ENCODE peak calls at places on chromosomes 6 and 20, in seven cellular contexts. X is CD4-positive, alpha-beta T cell; S is ascending aorta; C is osteocyte; F is nephron progenitor cell; P is coronary artery; U is natural killer cell. J is an unnamed sample.

GRCh38 chr6:36963451-36964290 is 9.1 kb downstream of the PI16 start:
- DNase-seq in P (no peak), C (no peak), U (no peak), F (no peak), X (no peak), S (no peak), J (no peak)

GRCh38 chr6:148416309-148416965 is 73.8 kb downstream of the SASH1 start:
- DNase-seq in S (no peak), P (no peak), F (no peak), X (no peak), U (no peak), C (no peak), J (no peak)

GRCh38 chr20:62117658-62118057 is 4.6 kb upstream of the LSM14B start:
- DNase-seq in S (no peak), F (no peak), X (peak), P (no peak), C (no peak), U (peak), J (no peak)

GRCh38 chr20:5000263-5001173 is 792 bp downstream of the SLC23A2 start:
- DNase-seq in S (no peak), X (peak), P (no peak), U (peak), F (peak), C (no peak), J (peak)

GRCh38 chr6:122717350-122717749 is 62.2 kb upstream of the FABP7 start:
- DNase-seq in C (no peak), X (no peak), F (no peak), P (no peak), S (no peak), U (no peak), J (no peak)

GRCh38 chr20:3146732-3147341 is 12.8 kb downstream of the FASTKD5 start:
- DNase-seq in C (no peak), S (no peak), X (no peak), U (no peak), F (no peak), P (no peak), J (no peak)

GRCh38 chr6:120279706-120280105 is 930.1 kb upstream of the MAN1A1 start:
- DNase-seq in C (no peak), P (no peak), X (no peak), U (no peak), F (peak), S (no peak), J (no peak)

GRCh38 chr6:89566011-89566775 is 72.4 kb downstream of the LYRM2 start:
- DNase-seq in P (no peak), S (no peak), C (no peak), U (no peak), X (no peak), F (no peak), J (no peak)

GRCh38 chr6:33908025-33908424 is 104.2 kb upstream of the MLN start:
- DNase-seq in U (no peak), P (no peak), F (no peak), X (no peak), C (no peak), S (no peak), J (no peak)

GRCh38 chr6:110629153-110629552 is 152.7 kb upstream of the SLC22A16 start:
- DNase-seq in X (no peak), P (no peak), F (no peak), U (no peak), S (no peak), C (no peak), J (no peak)

GRCh38 chr6:105510746-105511145 is 107.9 kb upstream of the PREP start:
- DNase-seq in C (no peak), F (no peak), S (no peak), U (no peak), P (no peak), X (no peak), J (no peak)

GRCh38 chr6:154937306-154938244 is 57.5 kb upstream of the TIAM2 start:
- DNase-seq in X (no peak), S (no peak), U (no peak), F (peak), C (no peak), P (no peak), J (no peak)

GRCh38 chr6:99353126-99353525 is 3.7 kb upstream of the FAXC start:
- DNase-seq in P (no peak), S (no peak), X (no peak), F (peak), U (no peak), C (no peak), J (no peak)

GRCh38 chr20:41395669-41396664 is 29.3 kb upstream of the EMILIN3 start:
- DNase-seq in U (no peak), S (no peak), X (no peak), C (no peak), P (no peak), F (no peak), J (no peak)

GRCh38 chr6:18389479-18389878 is 2.3 kb downstream of the RNF144B start:
- DNase-seq in S (no peak), U (no peak), P (no peak), X (no peak), F (no peak), C (no peak), J (no peak)

GRCh38 chr6:18395177-18395850 is 8.2 kb downstream of the RNF144B start:
- DNase-seq in F (no peak), S (no peak), X (no peak), P (no peak), C (no peak), U (no peak), J (no peak)

GRCh38 chr6:18390476-18390875 is 3.3 kb downstream of the RNF144B start:
- DNase-seq in F (no peak), X (no peak), C (no peak), U (no peak), P (no peak), S (no peak), J (no peak)

GRCh38 chr6:18391018-18391417 is 3.9 kb downstream of the RNF144B start:
- DNase-seq in X (no peak), C (no peak), S (no peak), U (no peak), F (no peak), P (no peak), J (no peak)

GRCh38 chr6:18392346-18392877 is 5.3 kb downstream of the RNF144B start:
- DNase-seq in F (no peak), P (no peak), U (no peak), C (no peak), X (no peak), S (no peak), J (no peak)
- TF ChIP-seq CTCF in F (no peak), P (no peak), U (no peak), C (no peak), X (no peak), S (no peak), J (peak)

GRCh38 chr6:44657201-44657824 is 269.8 kb downstream of the CDC5L start:
- DNase-seq in U (no peak), S (no peak), C (no peak), X (no peak), P (no peak), F (no peak), J (no peak)
- TF ChIP-seq CTCF in U (no peak), S (no peak), C (peak), X (no peak), P (no peak), F (no peak), J (no peak)

GRCh38 chr6:22366214-22366613 is 69.4 kb upstream of the PRL start:
- DNase-seq in S (no peak), P (no peak), U (no peak), X (no peak), C (no peak), F (no peak), J (no peak)
- TF ChIP-seq CTCF in S (no peak), P (no peak), U (no peak), X (no peak), C (no peak), F (no peak), J (no peak)

GRCh38 chr6:62284725-62285124 is 1.3 kb downstream of the KHDRBS2 start:
- DNase-seq in F (no peak), C (no peak), S (no peak), P (no peak), U (no peak), X (no peak), J (no peak)

GRCh38 chr6:62283359-62283758 is 2.7 kb downstream of the KHDRBS2 start:
- DNase-seq in X (no peak), C (no peak), U (no peak), P (no peak), F (no peak), S (no peak), J (no peak)

GRCh38 chr6:62285612-62286469 is at the start of gene KHDRBS2:
- DNase-seq in F (peak), U (peak), P (peak), S (peak), C (peak), X (no peak), J (peak)

GRCh38 chr6:62286470-62286843 is 432 bp upstream of the KHDRBS2 start:
- DNase-seq in P (no peak), F (no peak), S (no peak), C (no peak), U (no peak), X (no peak), J (no peak)

DNA sequence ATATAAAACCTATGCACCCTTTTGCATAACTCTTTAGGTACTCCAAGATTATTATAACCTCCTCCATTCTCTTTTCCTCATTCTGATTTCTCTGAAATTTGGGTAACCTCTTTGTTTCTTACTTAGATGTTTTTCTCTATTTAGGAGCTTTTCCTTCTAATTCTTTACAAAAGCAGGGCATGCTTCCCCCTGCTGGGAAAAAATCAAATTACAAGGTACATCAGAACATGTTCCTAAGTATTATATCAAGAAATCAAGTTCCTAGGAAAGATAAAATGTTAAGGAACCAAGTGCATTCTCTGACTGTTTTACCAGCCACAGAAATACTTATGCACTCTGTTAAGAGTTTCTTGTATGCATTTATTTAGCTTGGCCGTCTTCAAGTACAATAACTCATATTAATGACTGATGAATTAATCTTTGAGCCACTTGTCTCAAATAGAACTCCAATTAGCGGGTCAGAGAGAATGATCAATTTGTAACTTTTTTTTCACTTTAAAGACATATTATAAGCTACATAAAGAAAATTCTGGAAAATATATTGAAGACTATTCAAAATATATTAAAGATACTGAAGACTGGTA is 2.1 kb downstream of the KHDRBS2 start:
- DNase-seq in U (no peak), F (peak), C (no peak), S (no peak), P (no peak), X (no peak), J (peak)
- TF ChIP-seq CTCF in U (no peak), F (peak), C (peak), S (peak), P (peak), X (no peak), J (peak)

GRCh38 chr6:156864557-156864956 is 87.4 kb downstream of the ARID1B start:
- DNase-seq in C (no peak), X (no peak), F (no peak), S (no peak), U (no peak), P (no peak), J (no peak)

GRCh38 chr6:156868385-156868784 is 91.2 kb downstream of the ARID1B start:
- DNase-seq in X (no peak), U (no peak), P (no peak), C (no peak), S (no peak), F (no peak), J (no peak)

GRCh38 chr6:156867121-156867520 is 89.9 kb downstream of the ARID1B start:
- DNase-seq in S (no peak), P (no peak), C (no peak), U (no peak), F (no peak), X (no peak), J (no peak)

GRCh38 chr6:156865019-156865629 is 87.9 kb downstream of the ARID1B start:
- DNase-seq in P (no peak), U (no peak), X (no peak), C (no peak), S (no peak), F (no peak), J (no peak)

GRCh38 chr6:156866181-156866862 is 89.1 kb downstream of the ARID1B start:
- DNase-seq in C (no peak), F (no peak), U (no peak), S (no peak), X (no peak), P (no peak), J (no peak)
- TF ChIP-seq CTCF in C (no peak), F (no peak), U (no peak), S (no peak), X (no peak), P (no peak), J (no peak)